ENCODE peak calls at places on chromosomes 4 and X, in five cellular contexts. E is tibial nerve, U is sigmoid colon, J is breast epithelium, P is uterus. N is an unnamed sample.

GRCh38 chr4:73914071-73914470 is 44.9 kb downstream of the CXCL1 start:
- DNase-seq in P (no peak), U (no peak), E (no peak), J (no peak), N (no peak)

GRCh38 chr4:60201052-60201673 is 999.0 kb upstream of the ADGRL3 start:
- DNase-seq in J (no peak), E (peak), U (no peak), P (no peak), N (peak)

GRCh38 chr4:119946359-119946758 is 120.3 kb downstream of the MAD2L1 start:
- DNase-seq in E (no peak), U (no peak), P (no peak), J (no peak), N (no peak)

GRCh38 chr4:24810016-24810415 is 14.6 kb downstream of the SOD3 start:
- DNase-seq in P (no peak), E (no peak), U (no peak), J (no peak), N (no peak)

GRCh38 chrX:109472939-109473713 is 8.8 kb downstream of the GUCY2F start:
- DNase-seq in U (no peak), P (no peak), J (no peak), E (no peak), N (no peak)

GRCh38 chrX:129404670-129405008 is 118.7 kb downstream of the SMARCA1 start:
- DNase-seq in E (no peak), J (no peak), U (no peak), P (no peak), N (no peak)

GRCh38 chr4:66000500-66001117 is 330.3 kb upstream of the EPHA5 start:
- DNase-seq in E (no peak), U (no peak), J (no peak), P (no peak), N (no peak)

GRCh38 chr4:29770627-29771026 is 949.5 kb upstream of the PCDH7 start:
- DNase-seq in U (no peak), J (no peak), E (no peak), P (no peak), N (no peak)

GRCh38 chr4:59689149-59689548 is 1511.0 kb upstream of the ADGRL3 start:
- DNase-seq in P (no peak), J (no peak), E (no peak), U (no peak), N (no peak)

GRCh38 chr4:150283689-150284088 is 205.4 kb downstream of the DCLK2 start:
- DNase-seq in U (no peak), P (no peak), J (no peak), E (no peak), N (no peak)

GRCh38 chr4:47068986-47069385 is 37.6 kb downstream of the GABRB1 start:
- DNase-seq in J (no peak), E (no peak), P (no peak), U (no peak), N (no peak)

GRCh38 chrX:135383249-135383648 is 38.5 kb upstream of the SMIM10L2A start:
- DNase-seq in E (no peak), P (no peak), J (no peak), U (no peak), N (no peak)

DNA sequence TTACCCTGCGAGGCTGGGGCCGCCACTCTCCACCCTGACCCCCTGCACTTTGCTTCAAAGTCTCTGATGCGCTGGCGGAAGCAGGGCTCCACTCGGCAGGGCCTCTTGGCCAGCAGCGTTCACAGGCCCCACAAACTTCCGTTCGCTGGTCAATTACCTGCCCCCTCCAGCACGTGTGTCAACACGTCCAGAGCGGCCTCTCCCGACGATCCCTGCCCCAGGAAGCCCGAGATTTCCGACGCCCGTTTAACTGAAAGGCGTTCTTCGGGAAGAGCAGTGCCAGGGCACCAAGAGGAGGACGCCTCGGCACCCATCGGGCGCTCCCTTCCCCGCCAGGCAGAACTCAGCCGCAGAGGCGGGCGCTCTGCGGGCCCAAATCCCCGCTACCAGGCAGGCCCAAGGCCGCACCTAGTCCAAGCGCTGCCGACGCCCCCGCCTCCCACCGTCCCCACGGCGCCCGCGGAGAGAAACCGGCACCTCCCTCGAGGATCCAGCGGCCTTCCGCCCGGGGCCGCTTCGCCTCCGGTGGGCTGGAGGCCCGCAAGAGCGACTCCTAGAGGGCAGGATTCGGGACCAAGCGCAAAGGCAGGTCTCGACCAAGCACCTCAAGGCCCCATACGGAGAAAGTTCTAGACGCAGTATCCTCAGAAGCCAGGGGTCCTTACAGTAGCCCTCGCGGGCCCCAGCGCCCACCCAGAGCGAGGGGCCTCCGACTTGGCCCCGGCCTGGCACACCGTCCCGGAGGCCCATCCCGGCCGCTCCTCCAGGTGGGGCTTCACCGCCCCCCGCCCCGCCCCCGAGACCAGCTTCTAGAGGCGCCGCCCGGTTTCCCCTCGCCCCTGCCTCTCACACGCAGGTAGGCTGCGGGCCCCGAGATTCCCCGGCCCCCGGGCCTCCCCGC is 586 bp downstream of the BCAP31 start:
- DNase-seq in E (no peak), P (peak), J (no peak), U (no peak), N (peak)
- TF ChIP-seq POLR2A in E (no peak), P (no peak), J (no peak), U (no peak), N (no peak)

GRCh38 chr4:91340843-91341242 is 962.9 kb upstream of the GRID2 start:
- DNase-seq in P (no peak), E (no peak), U (no peak), J (no peak), N (no peak)

DNA sequence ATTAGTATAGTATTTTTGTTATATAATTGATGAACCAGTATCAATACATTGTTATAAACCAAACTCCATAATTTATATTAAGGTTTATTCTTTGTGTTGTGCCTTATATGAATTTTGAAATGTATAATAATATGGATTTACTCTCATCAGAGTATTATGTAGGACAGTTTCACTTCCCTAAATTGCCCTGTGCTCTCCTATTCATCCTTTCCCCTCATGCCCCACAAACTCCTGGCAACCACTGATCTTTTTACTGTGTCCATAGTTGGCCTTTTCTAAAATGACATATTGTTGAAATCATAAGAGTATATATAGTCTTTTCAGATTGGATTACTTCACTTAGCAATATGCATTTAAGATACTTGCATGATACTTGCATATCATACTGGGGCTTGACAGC is 958.1 kb upstream of the GRID2 start:
- DNase-seq in J (no peak), E (no peak), P (no peak), U (no peak), N (no peak)
- TF ChIP-seq POLR2A in J (no peak), E (no peak), P (no peak), U (no peak), N (no peak)

GRCh38 chr4:139028191-139028661 is 12.6 kb downstream of the NOCT start:
- DNase-seq in U (no peak), E (no peak), J (no peak), P (no peak), N (peak)
- TF ChIP-seq POLR2A in U (no peak), E (no peak), J (no peak), P (no peak), N (no peak)

GRCh38 chrX:16712116-16712824 is at the start of gene CTPS2:
- DNase-seq in U (peak), J (peak), P (peak), E (peak), N (peak)
- TF ChIP-seq POLR2A in U (peak), J (no peak), P (peak), E (no peak), N (no peak)

DNA sequence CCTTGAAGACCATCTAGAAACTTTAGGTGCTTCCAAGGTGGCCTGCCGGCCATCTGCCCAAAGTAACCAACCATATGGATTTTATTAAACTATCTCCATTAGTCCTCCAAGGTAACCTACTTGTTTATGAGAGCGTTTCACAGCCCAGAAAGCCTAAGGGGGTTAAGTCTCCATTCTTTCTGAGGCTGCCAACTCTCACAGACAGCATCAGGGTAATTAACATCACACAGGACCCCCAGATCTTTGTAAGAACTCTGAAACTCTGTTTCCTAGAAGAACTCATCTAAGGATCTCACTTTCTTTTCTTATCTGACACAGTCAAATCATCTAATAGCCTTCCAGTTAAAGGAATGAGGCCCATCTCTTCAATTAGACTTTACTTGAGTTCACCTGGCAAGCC is 252.4 kb downstream of the GRIA3 start:
- DNase-seq in J (no peak), U (no peak), E (no peak), P (no peak), N (no peak)
- TF ChIP-seq POLR2A in J (no peak), U (no peak), E (no peak), P (no peak), N (no peak)

GRCh38 chrX:53088136-53088974 is 5.6 kb upstream of the KANTR start:
- DNase-seq in J (peak), E (peak), U (peak), P (peak), N (peak)
- TF ChIP-seq POLR2A in J (no peak), E (no peak), U (no peak), P (peak), N (no peak)

GRCh38 chrX:53681661-53682060 is 4.9 kb downstream of the HUWE1 start:
- DNase-seq in U (no peak), E (no peak), J (no peak), P (no peak), N (no peak)

GRCh38 chrX:53685711-53686110 is 808 bp downstream of the HUWE1 start:
- DNase-seq in U (no peak), P (no peak), J (no peak), E (no peak), N (no peak)

GRCh38 chrX:53683556-53684414 is 2.7 kb downstream of the HUWE1 start:
- DNase-seq in J (peak), U (peak), P (peak), E (peak), N (peak)

GRCh38 chrX:53684415-53685192 is 1.9 kb downstream of the HUWE1 start:
- DNase-seq in J (no peak), U (no peak), E (no peak), P (no peak), N (no peak)

DNA sequence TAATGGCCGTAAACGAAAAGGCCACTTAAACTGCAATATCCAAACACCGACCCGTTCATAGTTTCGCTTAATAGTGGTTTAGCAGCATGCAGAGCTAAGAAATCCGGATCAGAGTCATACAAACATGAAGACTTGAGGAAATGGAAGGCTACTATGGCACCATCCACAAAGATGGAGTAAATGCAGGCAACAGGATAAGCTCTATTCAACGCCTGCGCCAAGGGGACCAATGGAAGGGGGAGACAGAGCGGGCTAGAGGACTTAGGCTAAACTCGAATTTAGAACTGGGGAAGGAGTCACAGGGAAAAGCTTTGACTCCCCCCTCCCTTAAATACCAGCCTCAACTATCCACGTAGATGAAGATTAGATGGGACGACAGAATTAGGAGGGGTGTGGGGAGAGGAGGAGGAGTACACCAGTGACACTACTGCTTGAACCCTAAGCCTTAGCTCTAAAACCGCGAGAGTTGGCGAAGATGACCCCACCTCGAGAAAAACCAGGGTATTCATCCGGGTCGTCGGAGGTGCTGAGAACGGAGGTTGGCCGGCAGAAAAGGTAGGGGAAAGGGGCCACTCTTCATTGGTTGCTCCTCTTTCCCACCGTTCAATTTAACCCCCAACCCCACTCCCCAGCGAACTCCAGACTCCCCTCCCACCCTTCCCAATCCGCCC is 3.5 kb downstream of the HUWE1 start:
- DNase-seq in U (peak), P (peak), E (peak), J (no peak), N (no peak)
- TF ChIP-seq POLR2A in U (no peak), P (no peak), E (no peak), J (no peak), N (no peak)

DNA sequence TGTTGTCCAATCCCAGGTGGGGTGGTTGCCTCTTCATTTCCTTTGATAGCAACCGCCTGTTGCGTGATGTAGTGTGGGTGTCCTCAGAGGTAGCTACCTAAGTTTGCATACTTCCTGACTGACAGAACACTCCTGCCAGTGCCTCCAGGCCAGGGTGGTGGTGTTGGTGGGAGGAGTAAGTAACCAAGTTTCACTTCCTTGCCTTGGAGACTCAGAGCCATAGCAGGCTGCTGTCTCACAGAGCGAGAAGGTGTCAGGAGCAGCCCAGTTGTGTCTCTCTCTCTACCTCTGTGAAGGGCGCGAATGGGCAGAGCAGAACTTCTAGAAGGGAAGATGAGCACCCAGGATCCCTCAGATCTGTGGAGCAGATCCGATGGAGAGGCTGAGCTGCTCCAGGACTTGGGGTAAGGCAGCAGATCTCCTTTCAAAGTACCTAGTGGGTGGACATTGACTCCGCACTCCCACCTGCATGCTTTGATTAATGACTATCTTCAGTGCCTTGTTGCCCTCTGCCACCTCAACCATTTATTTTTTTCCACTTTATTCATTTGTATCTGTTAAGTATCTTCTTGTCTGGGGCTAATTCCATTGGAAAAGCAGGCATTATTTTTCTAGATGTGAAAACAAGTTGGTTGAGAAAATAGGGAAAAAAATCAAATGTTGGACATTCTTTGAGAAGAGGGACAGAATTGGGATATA is at the start of gene DAPP1:
- DNase-seq in J (peak), E (peak), U (peak), P (peak), N (peak)
- TF ChIP-seq POLR2A in J (no peak), E (no peak), U (peak), P (no peak), N (no peak)

GRCh38 chr4:37890501-37891220 is at the start of gene TBC1D1:
- DNase-seq in P (peak), J (peak), E (peak), U (peak), N (peak)
- TF ChIP-seq POLR2A in P (peak), J (no peak), E (no peak), U (peak), N (no peak)

N was measured in stomach.